ENCODE peak calls at places on chromosomes 5 and 9, in eight cellular contexts. E, C, O, S, G, Z, N and U are unnamed samples.

GRCh38 chr5:16656561-16657191 is 39.9 kb upstream of the RETREG1 start:
- DNase-seq in N (no peak), C (no peak), Z (no peak), G (no peak), S (no peak), O (no peak), E (no peak), U (no peak)

GRCh38 chr9:129816501-129817435 is 7.2 kb downstream of the TOR1A start:
- DNase-seq in Z (no peak), C (no peak), E (no peak), O (no peak), G (no peak), S (no peak), N (no peak), U (no peak)

GRCh38 chr9:69895185-69895584 is 74.6 kb downstream of the CFAP95 start:
- DNase-seq in C (no peak), E (no peak), S (no peak), O (no peak), N (no peak), G (no peak), Z (no peak), U (no peak)

GRCh38 chr5:159216454-159216853 is 7.1 kb upstream of the RNF145 start:
- DNase-seq in Z (no peak), S (no peak), G (no peak), N (no peak), O (no peak), E (no peak), C (no peak), U (no peak)

GRCh38 chr9:94002316-94003140 is 47.4 kb upstream of the BARX1 start:
- DNase-seq in Z (peak; percentile 70), C (peak; percentile 65), E (no peak), N (no peak), S (peak; percentile 69), G (peak; percentile 62), O (no peak), U (peak; percentile 45)

GRCh38 chr9:120151806-120152205 is 428.2 kb downstream of the CDK5RAP2 start:
- DNase-seq in S (no peak), Z (peak; percentile 67), O (no peak), E (no peak), G (no peak), N (no peak), C (no peak), U (no peak)

GRCh38 chr9:77663754-77664153 is 15.6 kb upstream of the GNA14 start:
- DNase-seq in G (no peak), O (no peak), C (peak; percentile 54), Z (no peak), N (peak; percentile 45), E (no peak), S (no peak), U (no peak)

GRCh38 chr5:98913911-98914310 is 14.9 kb downstream of the CHD1 start:
- DNase-seq in N (no peak), C (no peak), G (no peak), S (no peak), O (no peak), Z (no peak), E (no peak), U (no peak)

GRCh38 chr5:9245071-9245470 is 300.8 kb downstream of the SEMA5A start:
- DNase-seq in C (no peak), O (no peak), G (no peak), S (no peak), E (no peak), N (no peak), Z (no peak), U (no peak)

GRCh38 chr9:3292311-3292710 is 233.5 kb downstream of the RFX3 start:
- DNase-seq in O (no peak), G (no peak), N (no peak), C (no peak), E (no peak), S (no peak), Z (no peak), U (no peak)

GRCh38 chr5:161420526-161420925 is 126.0 kb downstream of the GABRB2 start:
- DNase-seq in C (no peak), Z (no peak), S (no peak), N (no peak), E (no peak), G (no peak), O (no peak), U (no peak)

GRCh38 chr5:112907166-112907611 is 14.8 kb downstream of the REEP5 start:
- DNase-seq in E (no peak), G (no peak), Z (no peak), O (no peak), C (no peak), N (no peak), S (no peak), U (no peak)

GRCh38 chr9:126448865-126449577 is 122.4 kb downstream of the MVB12B start:
- DNase-seq in C (no peak), S (no peak), E (no peak), O (no peak), N (no peak), Z (no peak), G (no peak), U (no peak)
- TF ChIP-seq CTCF in C (no peak), S (no peak), E (no peak), O (no peak), N (no peak), Z (no peak), G (no peak), U (no peak)

GRCh38 chr9:72363908-72364678 is 915 bp downstream of the ZFAND5 start:
- DNase-seq in O (peak; percentile 62), C (peak; percentile 63), E (peak; percentile 76), Z (peak; percentile 33), G (peak; percentile 81), S (peak; percentile 33), N (peak; percentile 64), U (peak; percentile 64)

GRCh38 chr9:72364679-72365524 is at the start of gene ZFAND5:
- DNase-seq in S (peak; percentile 97), O (peak; percentile 89), Z (peak; percentile 98), G (peak; percentile 94), C (peak; percentile 99), E (peak; percentile 99), N (peak; percentile 97), U (peak; percentile 96)

GRCh38 chr9:72363226-72363625 is 1.8 kb downstream of the ZFAND5 start:
- DNase-seq in N (no peak), S (no peak), O (no peak), G (no peak), C (no peak), E (no peak), Z (no peak), U (no peak)

GRCh38 chr9:72362680-72363139 is 2.3 kb downstream of the ZFAND5 start:
- DNase-seq in E (peak; percentile 49), G (peak; percentile 63), S (no peak), C (peak; percentile 69), N (peak; percentile 48), Z (peak; percentile 52), O (no peak), U (no peak)

DNA sequence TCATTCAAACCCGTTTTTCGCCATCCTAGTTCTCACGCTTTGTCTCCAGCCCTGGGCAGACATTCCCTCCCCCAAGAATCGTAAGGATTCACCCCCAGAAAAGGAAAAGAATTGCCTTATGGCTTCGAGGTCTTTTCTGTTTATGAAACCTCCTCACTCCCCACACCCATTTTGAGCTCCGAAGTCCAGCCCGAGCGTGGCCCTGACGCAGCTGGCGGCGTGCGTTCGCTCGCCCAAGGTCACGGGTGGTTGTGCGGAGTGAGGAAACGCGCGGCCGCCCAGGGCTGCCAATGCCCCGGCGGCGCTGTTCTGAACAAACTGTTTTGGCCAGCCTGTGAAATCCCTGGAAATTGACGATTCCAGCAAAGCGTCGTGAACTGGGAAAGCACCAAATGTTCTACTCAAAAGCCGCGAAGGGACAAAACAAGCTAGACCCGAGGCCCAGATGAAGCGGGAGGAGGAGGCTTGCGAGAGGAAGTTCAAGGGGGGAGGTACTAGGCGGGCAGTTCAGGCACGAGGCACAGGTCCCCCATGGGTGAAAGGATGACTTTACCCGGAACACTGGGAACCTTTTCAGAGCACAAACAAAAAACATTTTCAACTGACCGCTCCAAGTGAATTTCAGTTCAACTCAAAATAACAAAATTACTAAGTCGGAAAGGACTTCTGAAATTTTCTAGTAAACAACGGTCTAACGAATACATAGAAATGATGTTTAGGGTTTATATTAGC is 683 bp upstream of the ZFAND5 start:
- DNase-seq in Z (peak; percentile 75), G (peak; percentile 62), S (peak; percentile 73), C (peak; percentile 84), O (peak; percentile 67), N (peak; percentile 86), E (peak; percentile 94), U (peak; percentile 34)
- TF ChIP-seq CTCF in Z (no peak), G (peak; percentile 15), S (no peak), C (no peak), O (no peak), N (no peak), E (peak; percentile 23), U (no peak)

GRCh38 chr9:108673386-108673785 is 182.4 kb downstream of the ACTL7B start:
- DNase-seq in Z (no peak), E (no peak), G (no peak), O (no peak), S (no peak), C (no peak), N (no peak), U (no peak)

GRCh38 chr9:108668191-108668940 is 187.4 kb downstream of the ACTL7B start:
- DNase-seq in C (no peak), O (no peak), E (no peak), G (no peak), N (no peak), Z (no peak), S (no peak), U (no peak)

GRCh38 chr9:108672475-108673065 is 183.2 kb downstream of the ACTL7B start:
- DNase-seq in N (no peak), G (no peak), S (no peak), E (no peak), Z (peak; percentile 22), O (no peak), C (no peak), U (no peak)

GRCh38 chr9:108671794-108672193 is 184.0 kb downstream of the ACTL7B start:
- DNase-seq in E (no peak), C (no peak), S (no peak), O (no peak), Z (no peak), G (no peak), N (no peak), U (no peak)

GRCh38 chr9:108671156-108671555 is 184.6 kb downstream of the ACTL7B start:
- DNase-seq in E (no peak), N (no peak), C (no peak), Z (no peak), S (peak; percentile 36), G (no peak), O (no peak), U (no peak)
- TF ChIP-seq CTCF in E (no peak), N (no peak), C (no peak), Z (peak; percentile 15), S (peak; percentile 75), G (no peak), O (no peak), U (no peak)

DNA sequence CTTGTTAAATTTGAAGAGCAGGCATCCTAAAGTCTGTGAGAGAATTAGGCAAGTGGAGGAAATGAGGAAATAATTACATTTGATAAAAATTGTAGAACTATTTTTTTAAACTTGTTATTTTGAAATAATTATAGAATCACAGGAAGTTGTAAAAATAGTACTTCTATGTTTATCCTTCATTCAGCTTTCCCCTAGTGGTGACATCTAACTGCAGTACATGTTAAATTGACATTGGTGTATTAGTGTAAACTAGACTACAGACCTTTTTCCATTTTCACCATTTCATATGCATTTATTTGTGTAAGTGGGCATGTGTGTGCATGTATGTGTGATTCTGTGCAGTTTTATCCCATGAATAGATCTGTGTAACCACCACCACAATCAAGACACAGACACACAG is 51.6 kb downstream of the F2RL2 start:
- DNase-seq in G (peak; percentile 22), Z (no peak), C (no peak), O (no peak), E (no peak), N (no peak), S (no peak), U (no peak)
- TF ChIP-seq CTCF in G (peak; percentile 50), Z (no peak), C (no peak), O (no peak), E (no peak), N (no peak), S (peak; percentile 39), U (no peak)